ENCODE peak calls at places on chromosome 10, in five cellular contexts. E is stimulated activated CD4-positive, alpha-beta T cell treated with anti-CD3 and anti-CD28 coated beads, Interleukin-4, amount 100 ng/mL, for 48 hours; M is T-helper 2 cell; F is EL; K is T-cell. O is an unnamed sample.

GRCh38 chr10:11610151-11610854 is 1.1 kb downstream of the USP6NL start:
- DNase-seq in K (no peak), E (no peak), M (no peak), F (no peak), O (no peak)

GRCh38 chr10:97024181-97025073 is 161.3 kb downstream of the SLIT1 start:
- DNase-seq in F (peak), M (no peak), K (no peak), E (no peak), O (no peak)

GRCh38 chr10:125607689-125608290 is 75.2 kb downstream of the TEX36 start:
- DNase-seq in E (no peak), F (no peak), K (no peak), M (no peak), O (no peak)

GRCh38 chr10:89829887-89830269 is 128.5 kb downstream of the KIF20B start:
- DNase-seq in F (no peak), M (no peak), E (no peak), K (no peak), O (no peak)

GRCh38 chr10:125008689-125009579 is 67.0 kb downstream of the ZRANB1 start:
- DNase-seq in M (no peak), F (no peak), E (no peak), K (no peak), O (no peak)

GRCh38 chr10:110733256-110733952 is 89.3 kb downstream of the RBM20 start:
- DNase-seq in M (peak), K (no peak), E (no peak), F (no peak), O (no peak)

GRCh38 chr10:71036586-71036985 is 148.2 kb upstream of the PCBD1 start:
- DNase-seq in M (no peak), E (no peak), K (no peak), F (no peak), O (no peak)

GRCh38 chr10:62735464-62736188 is 68.9 kb upstream of the ADO start:
- DNase-seq in F (peak), K (no peak), E (no peak), M (peak), O (no peak)

GRCh38 chr10:12784646-12785045 is 216.9 kb downstream of the CCDC3 start:
- DNase-seq in F (no peak), M (no peak), E (no peak), K (no peak), O (no peak)

GRCh38 chr10:87842220-87842641 is 21.1 kb downstream of the KLLN start:
- DNase-seq in E (no peak), M (no peak), K (no peak), F (peak), O (no peak)

GRCh38 chr10:27600915-27601314 is 96.8 kb downstream of the RAB18 start:
- DNase-seq in F (no peak), M (no peak), K (no peak), E (no peak), O (peak)

GRCh38 chr10:72106154-72106849 is 18.0 kb upstream of the SPOCK2 start:
- DNase-seq in K (no peak), F (no peak), M (no peak), E (no peak), O (no peak)

GRCh38 chr10:90964781-90965462 is 44.0 kb upstream of the ANKRD1 start:
- DNase-seq in M (no peak), K (no peak), F (peak), E (no peak), O (no peak)

GRCh38 chr10:82742478-82742877 is 867.5 kb downstream of the NRG3 start:
- DNase-seq in M (no peak), E (no peak), F (peak), K (no peak), O (no peak)

GRCh38 chr10:7833210-7833609 is 14.9 kb downstream of the TAF3 start:
- DNase-seq in M (no peak), K (no peak), F (no peak), E (no peak), O (no peak)

GRCh38 chr10:78688945-78689935 is 379.5 kb upstream of the ZMIZ1 start:
- DNase-seq in K (no peak), M (no peak), F (no peak), E (no peak), O (peak)

GRCh38 chr10:51422311-51423120 is 276.9 kb downstream of the CSTF2T start:
- DNase-seq in K (no peak), F (peak), M (peak), E (peak), O (no peak)